ENCODE peak calls at places on chromosomes 12 and 14, in ten cellular contexts. One of them, this sample, is unnamed.

GRCh38 chr12:63893170-63893569 is 48.7 kb downstream of the SRGAP1 start:
- DNase-seq in foreskin fibroblast: no peak
- DNase-seq in AG04450: no peak
- DNase-seq in cardiac muscle cell: no peak
- DNase-seq in neural crest cell: no peak
- DNase-seq in progenitor cell of endocrine pancreas: no peak
- DNase-seq in GM20000: no peak
- DNase-seq in tibial nerve: no peak
- DNase-seq in MCF 10A: no peak
- DNase-seq in K562: no peak
- DNase-seq in this sample: no peak

GRCh38 chr12:55629058-55629841 is 7.4 kb upstream of the OR10P1 start:
- DNase-seq in MCF 10A: no peak
- DNase-seq in GM20000: no peak
- DNase-seq in K562: no peak
- DNase-seq in neural crest cell: no peak
- DNase-seq in tibial nerve: no peak
- DNase-seq in progenitor cell of endocrine pancreas: no peak
- DNase-seq in cardiac muscle cell: no peak
- DNase-seq in foreskin fibroblast: no peak
- DNase-seq in AG04450: no peak
- DNase-seq in this sample: peak

GRCh38 chr14:73567951-73568885 is 795 bp upstream of the ACOT2 start:
- DNase-seq in cardiac muscle cell: peak
- DNase-seq in tibial nerve: no peak
- DNase-seq in foreskin fibroblast: peak
- DNase-seq in progenitor cell of endocrine pancreas: no peak
- DNase-seq in MCF 10A: peak
- DNase-seq in neural crest cell: no peak
- DNase-seq in GM20000: no peak
- DNase-seq in K562: peak
- DNase-seq in AG04450: no peak
- DNase-seq in this sample: peak

GRCh38 chr12:115000038-115000437 is 316.1 kb upstream of the TBX3 start:
- DNase-seq in tibial nerve: no peak
- DNase-seq in K562: no peak
- DNase-seq in MCF 10A: peak
- DNase-seq in cardiac muscle cell: peak
- DNase-seq in GM20000: no peak
- DNase-seq in neural crest cell: no peak
- DNase-seq in foreskin fibroblast: no peak
- DNase-seq in AG04450: no peak
- DNase-seq in progenitor cell of endocrine pancreas: no peak
- DNase-seq in this sample: no peak

GRCh38 chr12:123094349-123095073 is 56.4 kb downstream of the PITPNM2 start:
- DNase-seq in neural crest cell: no peak
- DNase-seq in MCF 10A: peak
- DNase-seq in progenitor cell of endocrine pancreas: no peak
- DNase-seq in AG04450: peak
- DNase-seq in foreskin fibroblast: peak
- DNase-seq in cardiac muscle cell: no peak
- DNase-seq in K562: peak
- DNase-seq in GM20000: no peak
- DNase-seq in tibial nerve: peak
- DNase-seq in this sample: no peak

GRCh38 chr12:40158592-40159111 is 52.8 kb upstream of the SLC2A13 start:
- DNase-seq in GM20000: no peak
- DNase-seq in foreskin fibroblast: no peak
- DNase-seq in neural crest cell: no peak
- DNase-seq in K562: no peak
- DNase-seq in progenitor cell of endocrine pancreas: no peak
- DNase-seq in tibial nerve: no peak
- DNase-seq in AG04450: no peak
- DNase-seq in cardiac muscle cell: no peak
- DNase-seq in MCF 10A: peak
- DNase-seq in this sample: no peak

GRCh38 chr12:13594731-13595514 is 386.5 kb downstream of the GRIN2B start:
- DNase-seq in AG04450: no peak
- DNase-seq in neural crest cell: no peak
- DNase-seq in MCF 10A: no peak
- DNase-seq in progenitor cell of endocrine pancreas: no peak
- DNase-seq in tibial nerve: no peak
- DNase-seq in K562: no peak
- DNase-seq in GM20000: no peak
- DNase-seq in foreskin fibroblast: no peak
- DNase-seq in cardiac muscle cell: no peak
- DNase-seq in this sample: no peak

GRCh38 chr12:132014092-132014914 is 64.6 kb downstream of the EP400 start:
- DNase-seq in progenitor cell of endocrine pancreas: no peak
- DNase-seq in cardiac muscle cell: no peak
- DNase-seq in AG04450: no peak
- DNase-seq in MCF 10A: no peak
- DNase-seq in foreskin fibroblast: no peak
- DNase-seq in K562: no peak
- DNase-seq in neural crest cell: no peak
- DNase-seq in tibial nerve: no peak
- DNase-seq in GM20000: no peak
- DNase-seq in this sample: no peak

GRCh38 chr12:106227641-106228319 is 20.0 kb downstream of the CKAP4 start:
- DNase-seq in AG04450: no peak
- DNase-seq in K562: no peak
- DNase-seq in cardiac muscle cell: no peak
- DNase-seq in tibial nerve: no peak
- DNase-seq in progenitor cell of endocrine pancreas: no peak
- DNase-seq in MCF 10A: peak
- DNase-seq in foreskin fibroblast: peak
- DNase-seq in neural crest cell: no peak
- DNase-seq in GM20000: no peak
- DNase-seq in this sample: peak

GRCh38 chr14:54338696-54339317 is 58.0 kb upstream of the CDKN3 start:
- DNase-seq in GM20000: no peak
- DNase-seq in cardiac muscle cell: peak
- DNase-seq in K562: no peak
- DNase-seq in AG04450: peak
- DNase-seq in MCF 10A: peak
- DNase-seq in progenitor cell of endocrine pancreas: no peak
- DNase-seq in tibial nerve: no peak
- DNase-seq in foreskin fibroblast: peak
- DNase-seq in neural crest cell: no peak
- DNase-seq in this sample: no peak

GRCh38 chr14:51780741-51781140 is 79.7 kb upstream of the GNG2 start:
- DNase-seq in foreskin fibroblast: peak
- DNase-seq in MCF 10A: peak
- DNase-seq in tibial nerve: no peak
- DNase-seq in progenitor cell of endocrine pancreas: no peak
- DNase-seq in AG04450: no peak
- DNase-seq in cardiac muscle cell: peak
- DNase-seq in neural crest cell: no peak
- DNase-seq in K562: no peak
- DNase-seq in GM20000: no peak
- DNase-seq in this sample: peak

GRCh38 chr14:29654910-29655590 is 272.6 kb downstream of the PRKD1 start:
- DNase-seq in cardiac muscle cell: no peak
- DNase-seq in tibial nerve: no peak
- DNase-seq in neural crest cell: no peak
- DNase-seq in GM20000: no peak
- DNase-seq in MCF 10A: peak
- DNase-seq in AG04450: no peak
- DNase-seq in foreskin fibroblast: peak
- DNase-seq in K562: no peak
- DNase-seq in progenitor cell of endocrine pancreas: no peak
- DNase-seq in this sample: no peak

GRCh38 chr14:95127531-95127911 is 29.8 kb downstream of the DICER1 start:
- DNase-seq in progenitor cell of endocrine pancreas: no peak
- DNase-seq in cardiac muscle cell: peak
- DNase-seq in K562: no peak
- DNase-seq in MCF 10A: no peak
- DNase-seq in tibial nerve: no peak
- DNase-seq in GM20000: no peak
- DNase-seq in AG04450: no peak
- DNase-seq in foreskin fibroblast: no peak
- DNase-seq in neural crest cell: no peak
- DNase-seq in this sample: no peak

GRCh38 chr14:75647650-75648049 is 13.0 kb downstream of the ERG28 start:
- DNase-seq in progenitor cell of endocrine pancreas: no peak
- DNase-seq in tibial nerve: no peak
- DNase-seq in foreskin fibroblast: no peak
- DNase-seq in neural crest cell: no peak
- DNase-seq in AG04450: no peak
- DNase-seq in MCF 10A: peak
- DNase-seq in K562: no peak
- DNase-seq in cardiac muscle cell: no peak
- DNase-seq in GM20000: no peak
- DNase-seq in this sample: no peak

GRCh38 chr14:61107896-61108295 is 126.9 kb downstream of the SLC38A6 start:
- DNase-seq in MCF 10A: no peak
- DNase-seq in AG04450: no peak
- DNase-seq in progenitor cell of endocrine pancreas: no peak
- DNase-seq in cardiac muscle cell: no peak
- DNase-seq in tibial nerve: no peak
- DNase-seq in GM20000: no peak
- DNase-seq in K562: no peak
- DNase-seq in neural crest cell: no peak
- DNase-seq in foreskin fibroblast: no peak
- DNase-seq in this sample: no peak

GRCh38 chr14:61104358-61104757 is 123.3 kb downstream of the SLC38A6 start:
- DNase-seq in cardiac muscle cell: no peak
- DNase-seq in MCF 10A: no peak
- DNase-seq in progenitor cell of endocrine pancreas: no peak
- DNase-seq in foreskin fibroblast: no peak
- DNase-seq in tibial nerve: no peak
- DNase-seq in neural crest cell: no peak
- DNase-seq in K562: no peak
- DNase-seq in AG04450: no peak
- DNase-seq in GM20000: no peak
- DNase-seq in this sample: no peak

GRCh38 chr14:61107148-61107641 is 126.2 kb downstream of the SLC38A6 start:
- DNase-seq in MCF 10A: no peak
- DNase-seq in tibial nerve: no peak
- DNase-seq in neural crest cell: no peak
- DNase-seq in K562: no peak
- DNase-seq in GM20000: no peak
- DNase-seq in cardiac muscle cell: no peak
- DNase-seq in progenitor cell of endocrine pancreas: no peak
- DNase-seq in AG04450: no peak
- DNase-seq in foreskin fibroblast: peak
- DNase-seq in this sample: no peak

GRCh38 chr14:61108742-61109141 is 127.7 kb downstream of the SLC38A6 start:
- DNase-seq in foreskin fibroblast: peak
- DNase-seq in GM20000: no peak
- DNase-seq in neural crest cell: no peak
- DNase-seq in tibial nerve: no peak
- DNase-seq in MCF 10A: no peak
- DNase-seq in AG04450: no peak
- DNase-seq in cardiac muscle cell: no peak
- DNase-seq in K562: no peak
- DNase-seq in progenitor cell of endocrine pancreas: no peak
- DNase-seq in this sample: no peak

GRCh38 chr14:61106627-61107147 is 125.6 kb downstream of the SLC38A6 start:
- DNase-seq in progenitor cell of endocrine pancreas: no peak
- DNase-seq in K562: no peak
- DNase-seq in neural crest cell: no peak
- DNase-seq in foreskin fibroblast: no peak
- DNase-seq in tibial nerve: no peak
- DNase-seq in GM20000: no peak
- DNase-seq in MCF 10A: no peak
- DNase-seq in AG04450: no peak
- DNase-seq in cardiac muscle cell: no peak
- DNase-seq in this sample: no peak
- TF ChIP-seq CTCF in progenitor cell of endocrine pancreas: no peak
- TF ChIP-seq CTCF in K562: peak
- TF ChIP-seq CTCF in neural crest cell: no peak
- TF ChIP-seq CTCF in foreskin fibroblast: peak
- TF ChIP-seq CTCF in tibial nerve: no peak
- TF ChIP-seq CTCF in GM20000: no peak
- TF ChIP-seq CTCF in MCF 10A: peak
- TF ChIP-seq CTCF in AG04450: peak
- TF ChIP-seq CTCF in cardiac muscle cell: peak
- TF ChIP-seq CTCF in this sample: no peak

DNA sequence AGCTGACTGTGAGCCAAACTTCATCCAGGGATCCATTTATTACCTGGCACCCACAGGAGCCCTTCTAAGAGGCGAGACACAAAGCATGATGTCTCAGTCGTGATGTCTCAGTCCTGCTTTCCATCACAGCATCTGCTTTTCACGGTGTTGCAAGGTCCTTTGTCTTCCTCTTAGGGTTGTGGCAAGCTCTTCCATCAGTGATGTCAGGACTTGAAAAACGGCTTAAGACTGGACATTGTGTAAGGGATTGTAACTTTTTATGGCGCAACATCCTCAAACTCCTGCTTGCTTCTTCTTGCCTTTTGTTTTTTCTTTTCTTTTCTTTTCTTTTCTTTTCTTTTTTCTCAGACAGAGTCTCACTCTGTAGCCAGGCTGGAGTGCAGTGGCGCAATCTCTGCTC is 586.5 kb upstream of the TMEM132C start:
- DNase-seq in GM20000: no peak
- DNase-seq in MCF 10A: peak
- DNase-seq in AG04450: no peak
- DNase-seq in neural crest cell: no peak
- DNase-seq in cardiac muscle cell: no peak
- DNase-seq in tibial nerve: no peak
- DNase-seq in foreskin fibroblast: peak
- DNase-seq in progenitor cell of endocrine pancreas: no peak
- DNase-seq in K562: no peak
- DNase-seq in this sample: no peak
- TF ChIP-seq CTCF in GM20000: no peak
- TF ChIP-seq CTCF in MCF 10A: no peak
- TF ChIP-seq CTCF in AG04450: no peak
- TF ChIP-seq CTCF in neural crest cell: no peak
- TF ChIP-seq CTCF in cardiac muscle cell: no peak
- TF ChIP-seq CTCF in tibial nerve: no peak
- TF ChIP-seq CTCF in foreskin fibroblast: no peak
- TF ChIP-seq CTCF in progenitor cell of endocrine pancreas: no peak
- TF ChIP-seq CTCF in K562: no peak
- TF ChIP-seq CTCF in this sample: no peak

DNA sequence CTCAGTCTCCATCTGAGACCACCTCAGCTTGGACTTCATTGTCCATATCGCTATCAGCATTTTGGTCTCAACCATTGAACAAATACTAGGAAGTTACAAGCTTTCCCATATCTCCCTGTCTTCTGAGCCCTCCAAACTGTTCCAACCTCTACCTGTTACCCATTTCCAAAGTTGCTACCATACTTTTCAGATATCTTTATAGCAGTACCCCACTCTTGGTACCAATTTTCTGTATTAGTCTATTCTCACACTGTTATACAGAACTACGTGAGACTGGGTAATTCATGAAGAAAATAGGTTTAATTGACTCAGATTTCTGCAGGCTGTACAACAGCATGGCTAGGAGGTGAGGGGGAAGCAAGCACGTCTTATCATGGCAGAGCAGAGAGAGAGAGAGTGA is 53.8 kb downstream of the PRKCH start:
- DNase-seq in K562: no peak
- DNase-seq in foreskin fibroblast: no peak
- DNase-seq in GM20000: no peak
- DNase-seq in AG04450: no peak
- DNase-seq in cardiac muscle cell: no peak
- DNase-seq in MCF 10A: no peak
- DNase-seq in neural crest cell: no peak
- DNase-seq in progenitor cell of endocrine pancreas: no peak
- DNase-seq in tibial nerve: no peak
- DNase-seq in this sample: no peak
- TF ChIP-seq CTCF in K562: no peak
- TF ChIP-seq CTCF in foreskin fibroblast: no peak
- TF ChIP-seq CTCF in GM20000: no peak
- TF ChIP-seq CTCF in AG04450: no peak
- TF ChIP-seq CTCF in cardiac muscle cell: no peak
- TF ChIP-seq CTCF in MCF 10A: no peak
- TF ChIP-seq CTCF in neural crest cell: no peak
- TF ChIP-seq CTCF in progenitor cell of endocrine pancreas: no peak
- TF ChIP-seq CTCF in tibial nerve: no peak
- TF ChIP-seq CTCF in this sample: no peak

GRCh38 chr12:121400332-121401139 is 618 bp downstream of the RNF34 start:
- DNase-seq in MCF 10A: peak
- DNase-seq in cardiac muscle cell: peak
- DNase-seq in foreskin fibroblast: peak
- DNase-seq in AG04450: no peak
- DNase-seq in K562: no peak
- DNase-seq in neural crest cell: peak
- DNase-seq in tibial nerve: no peak
- DNase-seq in GM20000: peak
- DNase-seq in progenitor cell of endocrine pancreas: no peak
- DNase-seq in this sample: peak
- TF ChIP-seq CTCF in MCF 10A: no peak
- TF ChIP-seq CTCF in cardiac muscle cell: no peak
- TF ChIP-seq CTCF in foreskin fibroblast: no peak
- TF ChIP-seq CTCF in AG04450: no peak
- TF ChIP-seq CTCF in K562: no peak
- TF ChIP-seq CTCF in neural crest cell: no peak
- TF ChIP-seq CTCF in tibial nerve: no peak
- TF ChIP-seq CTCF in GM20000: no peak
- TF ChIP-seq CTCF in progenitor cell of endocrine pancreas: no peak
- TF ChIP-seq CTCF in this sample: no peak

This sample was measured in activated CD8-positive, alpha-beta T cell treated with anti-CD3 and anti-CD28 coated beads for 36 hours.